ENCODE peak calls at places on chromosomes 16 and 17, in five cellular contexts. C is IMR-90, P is H1, O is fibroblast of lung, J is keratinocyte. S is an unnamed sample.

GRCh38 chr17:13202835-13203234 is 185.0 kb upstream of the ELAC2 start:
- DNase-seq in P (no peak), O (no peak), C (no peak), J (no peak), S (peak; percentile 25)

GRCh38 chr17:8961861-8962260 is 3.6 kb downstream of the PIK3R5 start:
- DNase-seq in J (no peak), C (no peak), O (no peak), P (no peak), S (no peak)

GRCh38 chr17:7842380-7842949 is 8.4 kb downstream of the KDM6B start:
- DNase-seq in O (peak; percentile 97), C (peak; percentile 97), P (no peak), J (no peak), S (peak; percentile 74)

GRCh38 chr17:70353408-70354092 is 184.2 kb downstream of the KCNJ2 start:
- DNase-seq in C (no peak), O (no peak), P (no peak), J (no peak), S (no peak)

GRCh38 chr17:48553190-48553547 is 8.3 kb upstream of the HOXB2 start:
- DNase-seq in O (no peak), J (no peak), C (no peak), P (no peak), S (no peak)

GRCh38 chr16:58755989-58756649 is 22.0 kb upstream of the GOT2 start:
- DNase-seq in C (peak; percentile 67), J (peak; percentile 15), P (peak; percentile 61), O (peak; percentile 64), S (peak; percentile 76)

GRCh38 chr17:44864831-44865230 is 17.1 kb downstream of the HIGD1B start:
- DNase-seq in C (no peak), J (no peak), O (no peak), P (no peak), S (no peak)

GRCh38 chr16:968620-969019 is 2.2 kb downstream of the LMF1 start:
- DNase-seq in P (no peak), C (no peak), O (no peak), J (no peak), S (no peak)

GRCh38 chr16:83704656-83705055 is 103.1 kb upstream of the HSBP1 start:
- DNase-seq in C (no peak), P (no peak), O (peak; percentile 36), J (no peak), S (no peak)

GRCh38 chr16:30927789-30928378 is 4.5 kb downstream of the FBXL19 start:
- DNase-seq in J (peak; percentile 97), C (peak; percentile 25), P (peak; percentile 85), O (peak; percentile 39), S (peak; percentile 46)

GRCh38 chr17:76871668-76872067 is 3.5 kb downstream of the MGAT5B start:
- DNase-seq in C (no peak), P (no peak), J (no peak), O (peak; percentile 8), S (no peak)

GRCh38 chr16:8583712-8584111 is 6.6 kb downstream of the TMEM114 start:
- DNase-seq in C (no peak), J (no peak), O (no peak), P (no peak), S (no peak)

GRCh38 chr17:40411821-40412220 is 5.9 kb downstream of the TOP2A start:
- DNase-seq in C (no peak), O (no peak), J (no peak), P (no peak), S (no peak)

GRCh38 chr16:56630134-56630533 is 2.3 kb upstream of the MT1M start:
- DNase-seq in C (no peak), J (no peak), P (no peak), O (no peak), S (no peak)

GRCh38 chr17:77106874-77107358 is 33.9 kb upstream of the SEC14L1 start:
- DNase-seq in J (no peak), C (no peak), O (no peak), P (no peak), S (no peak)

DNA sequence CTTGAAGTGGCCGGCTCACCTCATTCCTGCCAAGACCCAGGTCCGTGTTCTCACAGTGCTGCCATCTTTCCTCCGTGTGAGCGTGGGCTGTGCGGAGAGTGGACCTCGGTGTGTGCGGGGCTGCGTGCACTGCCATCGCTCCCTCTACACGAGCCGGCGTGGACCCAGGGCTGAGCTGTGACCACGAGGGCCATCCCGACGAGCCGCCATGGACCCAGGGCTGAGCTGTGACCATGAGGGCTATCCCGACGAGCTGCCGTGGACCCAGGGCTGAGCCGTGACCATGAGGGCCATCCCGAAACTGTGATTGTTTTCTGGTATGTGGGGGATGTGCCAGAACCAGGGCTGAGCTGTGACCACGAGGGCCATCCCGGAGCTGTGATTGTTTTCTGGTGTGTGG is 8.9 kb upstream of the MVD start:
- DNase-seq in O (no peak), P (no peak), J (no peak), C (no peak), S (no peak)
- H3K9ac ChIP-seq in O (no peak overlapping the region), P (no peak overlapping the region), J (no peak overlapping the region), C (no peak overlapping the region), S (no peak overlapping the region)

GRCh38 chr17:42130310-42130936 is 7.8 kb downstream of the HSPB9 start:
- DNase-seq in O (no peak), J (no peak), P (no peak), C (no peak), S (no peak)

GRCh38 chr17:42133461-42134041 is 10.9 kb downstream of the HSPB9 start:
- DNase-seq in P (no peak), J (no peak), C (no peak), O (no peak), S (no peak)

GRCh38 chr17:42132941-42133340 is 10.3 kb downstream of the HSPB9 start:
- DNase-seq in P (no peak), J (no peak), O (peak; percentile 90), C (peak; percentile 81), S (peak; percentile 77)

GRCh38 chr17:42131232-42131631 is 8.6 kb downstream of the HSPB9 start:
- DNase-seq in J (no peak), P (no peak), C (no peak), O (no peak), S (no peak)

DNA sequence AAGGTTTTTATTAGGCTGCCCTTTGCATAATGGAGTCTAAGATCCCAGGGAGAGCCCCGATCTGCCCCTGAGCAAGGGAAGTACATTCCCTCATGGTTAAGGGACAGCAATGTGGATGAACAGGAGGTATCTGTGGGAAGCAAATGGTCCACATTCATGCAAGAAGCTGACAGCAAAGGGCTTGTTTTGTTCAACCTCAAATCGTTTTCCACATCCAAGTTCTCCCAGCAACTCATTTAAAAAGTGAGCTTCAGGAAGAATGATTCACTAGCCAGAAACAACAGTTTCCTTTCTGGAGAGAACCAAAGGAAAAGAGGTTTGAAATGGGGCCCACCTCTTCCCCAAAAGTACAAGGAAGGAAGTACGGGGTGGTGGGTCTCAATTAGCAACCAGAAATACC is 9.4 kb downstream of the HSPB9 start:
- DNase-seq in P (no peak), O (peak; percentile 61), J (no peak), C (peak; percentile 28), S (no peak)
- H3K9ac ChIP-seq in P (no peak overlapping the region), O (no peak overlapping the region), J (no peak overlapping the region), C (no peak overlapping the region), S (peak overlapping the region; percentile 8)

DNA sequence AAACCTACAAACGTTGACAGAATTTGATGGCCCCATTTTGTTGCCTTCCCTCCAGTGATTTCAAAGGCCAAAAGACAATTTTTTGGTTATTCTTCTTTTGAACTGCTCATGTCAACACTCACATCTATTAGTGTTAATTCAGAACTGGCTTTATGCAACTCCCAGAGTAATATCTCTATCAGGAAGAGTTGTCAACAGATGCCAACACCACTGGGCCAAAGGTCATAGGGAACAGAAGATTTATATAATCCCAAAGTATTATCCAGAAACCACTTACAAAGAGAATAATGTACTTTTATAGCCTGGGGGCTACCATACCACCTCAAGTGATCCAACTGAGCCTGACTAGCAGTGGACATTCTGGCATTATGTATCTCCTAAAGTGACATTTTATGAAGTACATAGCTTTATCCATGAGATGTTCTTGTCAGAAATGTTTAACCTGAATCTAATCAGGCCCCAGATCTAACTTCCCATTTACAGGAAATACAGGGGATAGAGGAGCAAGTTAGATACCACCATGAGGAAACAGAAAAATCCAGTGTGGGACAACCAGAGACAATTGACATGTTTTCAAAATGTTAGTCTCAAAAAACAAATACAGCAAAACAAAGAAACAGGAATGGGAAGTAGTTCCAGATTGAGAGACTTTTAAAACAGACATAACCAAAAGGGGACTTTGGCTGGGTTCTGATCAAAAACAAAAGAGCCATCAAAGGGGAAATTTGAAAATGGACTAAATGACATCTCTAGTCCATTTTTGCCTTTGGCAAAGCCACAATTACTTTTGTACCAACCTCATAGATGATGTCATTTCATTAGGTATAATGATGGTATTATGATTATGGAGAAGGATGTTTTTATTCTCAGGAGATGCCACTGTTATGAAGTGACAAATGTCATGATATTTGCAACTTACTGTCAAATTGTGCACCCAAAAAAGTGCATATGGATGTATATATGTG is 18.5 kb downstream of the FAM117A start:
- DNase-seq in C (no peak), J (no peak), P (no peak), O (no peak), S (no peak)
- H3K9ac ChIP-seq in C (no peak overlapping the region), J (no peak overlapping the region), P (no peak overlapping the region), O (no peak overlapping the region), S (no peak overlapping the region)

GRCh38 chr16:85616608-85617311 is 3.6 kb downstream of the GSE1 start:
- DNase-seq in J (no peak), O (peak; percentile 23), P (no peak), C (no peak), S (peak; percentile 42)
- H3K9ac ChIP-seq in J (no peak overlapping the region), O (no peak overlapping the region), P (no peak overlapping the region), C (no peak overlapping the region), S (peak overlapping the region; percentile 84)

DNA sequence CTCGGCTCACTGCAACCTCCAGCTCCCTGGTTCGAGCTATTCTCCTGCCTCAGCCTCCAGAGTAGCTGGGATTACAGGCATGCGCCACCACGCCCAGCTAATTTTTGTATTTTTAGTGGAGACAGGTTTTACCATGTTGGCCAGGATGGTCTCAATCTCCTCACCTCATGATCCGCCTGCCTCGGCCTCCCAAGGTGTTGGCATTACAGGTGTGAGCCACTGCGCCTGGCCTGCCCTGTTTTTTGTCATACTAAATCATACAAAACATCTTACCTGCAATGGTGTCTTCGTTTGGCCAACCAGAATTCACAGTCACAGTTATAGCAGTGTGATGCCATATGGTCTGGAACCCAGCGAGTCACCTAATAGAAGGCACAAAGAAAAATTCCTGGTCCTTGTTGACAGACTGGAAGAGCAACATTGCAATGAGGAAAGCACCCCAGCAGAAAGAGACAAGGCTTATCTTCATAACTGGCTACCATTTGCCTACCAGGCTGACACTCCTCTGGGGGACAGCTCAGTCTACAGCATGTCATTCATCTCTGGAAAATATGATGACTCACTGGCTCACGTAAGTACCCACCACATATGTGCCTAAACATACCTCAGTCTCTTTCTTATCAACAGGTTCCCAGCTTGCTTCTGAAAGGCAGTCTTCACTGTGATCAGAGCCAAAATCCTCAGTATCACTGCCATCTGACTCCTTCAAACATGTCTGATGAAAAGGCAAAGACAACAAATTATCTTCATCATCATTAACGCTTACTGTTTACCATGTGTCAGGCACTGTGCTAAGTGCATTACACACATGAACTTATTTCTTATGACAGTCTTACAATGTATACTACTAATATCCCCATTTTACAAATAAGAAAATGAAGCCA is 4.3 kb upstream of the HSF5 start:
- DNase-seq in P (no peak), C (no peak), J (no peak), O (no peak), S (no peak)
- H3K9ac ChIP-seq in P (no peak overlapping the region), C (no peak overlapping the region), J (no peak overlapping the region), O (no peak overlapping the region), S (no peak overlapping the region)

DNA sequence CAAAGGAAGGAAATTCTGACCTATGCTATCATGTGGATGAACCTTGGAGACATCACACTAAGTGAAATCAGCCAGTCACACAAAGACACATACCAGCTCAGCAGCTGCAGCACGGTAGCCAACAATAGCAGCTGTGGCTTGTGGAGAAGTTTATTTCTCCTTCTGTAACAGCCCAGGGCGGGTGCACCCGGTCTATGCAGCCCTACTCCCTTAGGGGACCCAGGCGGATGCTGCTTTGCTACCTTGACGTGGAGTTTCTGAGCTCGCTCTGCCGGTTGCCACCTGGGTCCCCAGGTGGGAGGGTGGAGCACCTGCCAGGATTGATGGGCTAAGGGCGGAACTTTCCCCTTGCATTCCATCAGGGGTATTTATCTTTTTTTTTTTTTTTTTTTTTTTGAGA is 45.1 kb downstream of the TMEM235 start:
- DNase-seq in O (no peak), C (no peak), P (no peak), J (no peak), S (no peak)
- H3K9ac ChIP-seq in O (no peak overlapping the region), C (no peak overlapping the region), P (no peak overlapping the region), J (no peak overlapping the region), S (no peak overlapping the region)

S was measured in colonic mucosa.